ENCODE peak calls at places on chromosomes 12 and 14, in four cellular contexts. Z is CD8-positive, alpha-beta memory T cell; E is CD8-positive, alpha-beta T cell; V is HAP-1. X is an unnamed sample. For H3K4me1 and H3K27me3, the result is how much of the 10 kb centered on the place peaks cover.

GRCh38 chr14:20904393-20905029 is 13.3 kb downstream of the RNASE3 start:
- DNase-seq in Z (no peak), E (no peak), V (no peak), X (no peak)

GRCh38 chr12:116950628-116951325 is 40.0 kb downstream of the FBXW8 start:
- DNase-seq in Z (no peak), E (no peak), V (no peak), X (no peak)

GRCh38 chr12:116964740-116965090 is 54.0 kb downstream of the FBXW8 start:
- DNase-seq in Z (no peak), E (no peak), V (no peak), X (no peak)

GRCh38 chr14:64692189-64692588 is 12.0 kb upstream of the PLEKHG3 start:
- DNase-seq in Z (no peak), E (no peak), V (no peak), X (no peak)

GRCh38 chr14:68468437-68469207 is 324.2 kb downstream of the ZFP36L1 start:
- DNase-seq in Z (no peak), E (no peak), V (no peak), X (peak)

GRCh38 chr12:130711751-130712150 is 4.3 kb downstream of the RIMBP2 start:
- DNase-seq in Z (no peak), E (no peak), V (no peak), X (no peak)

GRCh38 chr12:30138483-30138882 is 354.7 kb upstream of the TMTC1 start:
- DNase-seq in Z (no peak), E (no peak), V (no peak), X (no peak)

GRCh38 chr14:34368115-34368970 is 93.7 kb downstream of the SPTSSA start:
- DNase-seq in Z (no peak), E (no peak), V (no peak), X (peak)

GRCh38 chr14:74952697-74953484 is 2.5 kb downstream of the PGF start:
- DNase-seq in Z (no peak), E (no peak), V (no peak), X (no peak)

GRCh38 chr14:82500222-82500621 is 966.6 kb upstream of the SEL1L start:
- DNase-seq in Z (no peak), E (no peak), V (peak), X (no peak)

GRCh38 chr12:19224746-19225145 is 95.2 kb downstream of the PLEKHA5 start:
- DNase-seq in Z (no peak), E (no peak), V (no peak), X (no peak)
- H3K4me1 ChIP-seq in Z (under half), E (under half), V (under half), X (under half)

GRCh38 chr14:98984719-98985041 is 287.3 kb downstream of the BCL11B start:
- DNase-seq in Z (peak), E (peak), V (no peak), X (no peak)
- H3K27me3 ChIP-seq in Z (under half), E (under half), V (under half), X (under half)

DNA sequence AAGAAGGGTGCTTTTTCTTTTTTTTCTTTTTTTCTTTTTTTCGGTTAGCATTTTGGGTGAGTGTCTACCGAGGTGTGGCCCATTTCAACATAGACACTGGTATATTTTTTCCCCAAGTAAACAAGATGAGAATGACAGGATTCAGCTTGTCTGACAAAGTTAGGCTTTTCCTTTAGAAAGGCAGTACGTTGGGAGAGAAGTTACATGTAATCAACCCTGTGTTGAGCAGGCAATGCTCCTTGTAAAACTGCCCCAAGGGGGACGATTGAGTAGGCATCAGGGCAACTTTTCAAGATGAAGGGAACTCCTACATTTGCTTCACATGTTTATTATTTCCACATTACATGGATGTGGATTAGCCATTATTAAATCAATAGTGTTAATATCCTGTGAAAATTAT is 1.7 kb downstream of the EMP1 start:
- DNase-seq in Z (no peak), E (no peak), V (no peak), X (no peak)
- H3K4me1 ChIP-seq in Z (under half), E (under half), V (under half), X (under half)

DNA sequence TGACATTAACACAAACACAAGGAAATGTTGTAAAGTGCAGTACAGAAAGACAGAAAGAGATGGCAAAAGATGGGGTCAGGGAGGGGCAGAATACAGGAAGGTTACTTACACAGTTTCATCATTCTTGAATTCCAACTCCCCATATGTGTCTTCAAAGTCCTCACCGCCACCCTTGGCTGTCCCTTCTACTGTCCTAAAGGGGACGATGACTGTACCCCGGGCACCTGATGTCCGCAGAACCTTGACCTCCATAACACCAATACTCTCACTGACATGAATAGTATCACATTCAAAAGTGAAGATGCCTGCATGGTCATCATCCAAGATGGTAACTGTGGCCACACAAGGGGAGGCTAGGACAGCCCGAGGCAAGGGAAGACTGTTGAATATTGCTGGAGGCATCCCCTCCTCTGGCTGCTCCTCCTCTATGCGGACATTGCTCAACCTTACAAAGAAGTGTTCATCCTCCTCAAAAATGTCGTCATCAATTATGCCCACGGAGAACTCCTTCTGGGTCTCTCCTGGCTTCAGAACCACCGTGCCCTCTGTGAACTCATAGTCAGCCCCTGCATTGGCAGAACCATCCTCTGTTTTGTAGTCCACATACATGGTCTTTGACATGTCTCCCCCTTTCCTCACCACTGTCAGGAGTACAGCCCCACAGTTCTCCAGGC is 22.1 kb downstream of the SLC8A3 start:
- DNase-seq in Z (no peak), E (no peak), V (no peak), X (no peak)
- H3K27me3 ChIP-seq in Z (under half), E (under half), V (under half), X (under half)